ENCODE peak calls at places on chromosomes 3 and 15, in four cellular contexts. One of them, this sample, is unnamed.
A peak's percentile ranks its signal among the peaks of the same experiment; 100 is the strongest.

GRCh38 chr15:70039917-70040316 is 57.8 kb downstream of the TLE3 start:
- DNase-seq in esophagus squamous epithelium: no peak
- DNase-seq in stimulated activated effector memory CD8-positive, alpha-beta T cell treated with anti-CD3 and anti-CD28 coated beads, Interleukin-12 subunit alpha, Interleukin-12 subunit beta, amount 100 ng/mL, for 72 hours: no peak
- DNase-seq in AG09309: no peak
- DNase-seq in this sample: no peak

GRCh38 chr3:136690611-136691010 is 61.6 kb downstream of the STAG1 start:
- DNase-seq in esophagus squamous epithelium: no peak
- DNase-seq in stimulated activated effector memory CD8-positive, alpha-beta T cell treated with anti-CD3 and anti-CD28 coated beads, Interleukin-12 subunit alpha, Interleukin-12 subunit beta, amount 100 ng/mL, for 72 hours: no peak
- DNase-seq in AG09309: no peak
- DNase-seq in this sample: no peak

GRCh38 chr15:48358229-48358641 is 27.0 kb downstream of the DUT start:
- DNase-seq in esophagus squamous epithelium: no peak
- DNase-seq in stimulated activated effector memory CD8-positive, alpha-beta T cell treated with anti-CD3 and anti-CD28 coated beads, Interleukin-12 subunit alpha, Interleukin-12 subunit beta, amount 100 ng/mL, for 72 hours: no peak
- DNase-seq in AG09309: no peak
- DNase-seq in this sample: no peak

GRCh38 chr15:41996376-41996775 is 24.0 kb upstream of the EHD4 start:
- DNase-seq in esophagus squamous epithelium: no peak
- DNase-seq in stimulated activated effector memory CD8-positive, alpha-beta T cell treated with anti-CD3 and anti-CD28 coated beads, Interleukin-12 subunit alpha, Interleukin-12 subunit beta, amount 100 ng/mL, for 72 hours: no peak
- DNase-seq in AG09309: no peak
- DNase-seq in this sample: no peak

GRCh38 chr15:90343391-90343790 is 8.7 kb upstream of the ZNF774 start:
- DNase-seq in esophagus squamous epithelium: no peak
- DNase-seq in stimulated activated effector memory CD8-positive, alpha-beta T cell treated with anti-CD3 and anti-CD28 coated beads, Interleukin-12 subunit alpha, Interleukin-12 subunit beta, amount 100 ng/mL, for 72 hours: no peak
- DNase-seq in AG09309: no peak
- DNase-seq in this sample: no peak

GRCh38 chr15:32828507-32829186 is 110.8 kb downstream of the GREM1 start:
- DNase-seq in esophagus squamous epithelium: no peak
- DNase-seq in stimulated activated effector memory CD8-positive, alpha-beta T cell treated with anti-CD3 and anti-CD28 coated beads, Interleukin-12 subunit alpha, Interleukin-12 subunit beta, amount 100 ng/mL, for 72 hours: no peak
- DNase-seq in AG09309: peak; percentile 92
- DNase-seq in this sample: no peak

GRCh38 chr15:85047271-85047948 is 65.8 kb downstream of the PDE8A start:
- DNase-seq in esophagus squamous epithelium: no peak
- DNase-seq in stimulated activated effector memory CD8-positive, alpha-beta T cell treated with anti-CD3 and anti-CD28 coated beads, Interleukin-12 subunit alpha, Interleukin-12 subunit beta, amount 100 ng/mL, for 72 hours: no peak
- DNase-seq in AG09309: peak; percentile 75
- DNase-seq in this sample: no peak

GRCh38 chr15:39887211-39887610 is 32.9 kb downstream of the GPR176 start:
- DNase-seq in esophagus squamous epithelium: no peak
- DNase-seq in stimulated activated effector memory CD8-positive, alpha-beta T cell treated with anti-CD3 and anti-CD28 coated beads, Interleukin-12 subunit alpha, Interleukin-12 subunit beta, amount 100 ng/mL, for 72 hours: no peak
- DNase-seq in AG09309: no peak
- DNase-seq in this sample: no peak

GRCh38 chr15:73021139-73021621 is 31.1 kb upstream of the NEO1 start:
- DNase-seq in esophagus squamous epithelium: no peak
- DNase-seq in stimulated activated effector memory CD8-positive, alpha-beta T cell treated with anti-CD3 and anti-CD28 coated beads, Interleukin-12 subunit alpha, Interleukin-12 subunit beta, amount 100 ng/mL, for 72 hours: no peak
- DNase-seq in AG09309: no peak
- DNase-seq in this sample: no peak

GRCh38 chr15:101723161-101723873 is 956 bp downstream of the TARS3 start:
- DNase-seq in esophagus squamous epithelium: no peak
- DNase-seq in stimulated activated effector memory CD8-positive, alpha-beta T cell treated with anti-CD3 and anti-CD28 coated beads, Interleukin-12 subunit alpha, Interleukin-12 subunit beta, amount 100 ng/mL, for 72 hours: peak; percentile 57
- DNase-seq in AG09309: no peak
- DNase-seq in this sample: no peak

GRCh38 chr3:136819784-136820640 is 1.1 kb downstream of the SLC35G2 start:
- DNase-seq in esophagus squamous epithelium: no peak
- DNase-seq in stimulated activated effector memory CD8-positive, alpha-beta T cell treated with anti-CD3 and anti-CD28 coated beads, Interleukin-12 subunit alpha, Interleukin-12 subunit beta, amount 100 ng/mL, for 72 hours: peak; percentile 58
- DNase-seq in AG09309: no peak
- DNase-seq in this sample: no peak

GRCh38 chr15:62392411-62392810 is 227.3 kb upstream of the C2CD4B start:
- DNase-seq in esophagus squamous epithelium: no peak
- DNase-seq in stimulated activated effector memory CD8-positive, alpha-beta T cell treated with anti-CD3 and anti-CD28 coated beads, Interleukin-12 subunit alpha, Interleukin-12 subunit beta, amount 100 ng/mL, for 72 hours: no peak
- DNase-seq in AG09309: no peak
- DNase-seq in this sample: no peak

GRCh38 chr15:95910643-95911212 is 419.8 kb upstream of the NR2F2 start:
- DNase-seq in esophagus squamous epithelium: no peak
- DNase-seq in stimulated activated effector memory CD8-positive, alpha-beta T cell treated with anti-CD3 and anti-CD28 coated beads, Interleukin-12 subunit alpha, Interleukin-12 subunit beta, amount 100 ng/mL, for 72 hours: no peak
- DNase-seq in AG09309: no peak
- DNase-seq in this sample: no peak

GRCh38 chr3:191020730-191021405 is 158.4 kb upstream of the GMNC start:
- DNase-seq in esophagus squamous epithelium: no peak
- DNase-seq in stimulated activated effector memory CD8-positive, alpha-beta T cell treated with anti-CD3 and anti-CD28 coated beads, Interleukin-12 subunit alpha, Interleukin-12 subunit beta, amount 100 ng/mL, for 72 hours: no peak
- DNase-seq in AG09309: no peak
- DNase-seq in this sample: no peak

GRCh38 chr3:187996609-187997008 is 157.3 kb upstream of the LPP start:
- DNase-seq in esophagus squamous epithelium: no peak
- DNase-seq in stimulated activated effector memory CD8-positive, alpha-beta T cell treated with anti-CD3 and anti-CD28 coated beads, Interleukin-12 subunit alpha, Interleukin-12 subunit beta, amount 100 ng/mL, for 72 hours: no peak
- DNase-seq in AG09309: no peak
- DNase-seq in this sample: no peak

GRCh38 chr3:42535981-42536784 is 33.7 kb downstream of the VIPR1 start:
- DNase-seq in esophagus squamous epithelium: no peak
- DNase-seq in stimulated activated effector memory CD8-positive, alpha-beta T cell treated with anti-CD3 and anti-CD28 coated beads, Interleukin-12 subunit alpha, Interleukin-12 subunit beta, amount 100 ng/mL, for 72 hours: no peak
- DNase-seq in AG09309: no peak
- DNase-seq in this sample: no peak